ENCODE peak calls at places on chromosomes 4 and X, in four cellular contexts. P is K562, D is GM12878, T is HepG2. I is an unnamed sample.

GRCh38 chrX:13647709-13648212 is 5.2 kb upstream of the TCEANC start:
- DNase-seq in P (peak), D (no peak), T (peak), I (peak)

GRCh38 chrX:72016881-72017783 is 106.5 kb downstream of the NHSL2 start:
- DNase-seq in D (no peak), T (no peak), P (no peak), I (no peak)

GRCh38 chr4:168475745-168476144 is 4.5 kb downstream of the DDX60L start:
- DNase-seq in P (no peak), D (no peak), T (no peak), I (no peak)

GRCh38 chr4:8132947-8133705 is 25.5 kb downstream of the ABLIM2 start:
- DNase-seq in T (no peak), D (no peak), P (no peak), I (no peak)

GRCh38 chrX:13120017-13120416 is 75.6 kb upstream of the FAM9C start:
- DNase-seq in D (no peak), P (no peak), T (peak), I (no peak)

GRCh38 chr4:175971393-175972179 is 94.1 kb upstream of the WDR17 start:
- DNase-seq in D (no peak), P (no peak), T (no peak), I (no peak)

GRCh38 chr4:129926936-129927335 is 831.0 kb downstream of the C4orf33 start:
- DNase-seq in P (no peak), D (no peak), T (no peak), I (no peak)

GRCh38 chrX:144566592-144566991 is 680.7 kb upstream of the SPANXN1 start:
- DNase-seq in D (no peak), P (no peak), T (no peak), I (peak)

GRCh38 chr4:20592666-20593065 is 107.6 kb upstream of the PACRGL start:
- DNase-seq in P (no peak), T (no peak), D (no peak), I (no peak)

GRCh38 chr4:179797718-179798117 is 2355.5 kb upstream of the AGA start:
- DNase-seq in P (no peak), D (no peak), T (peak), I (no peak)

GRCh38 chrX:96386981-96387380 is 297.7 kb upstream of the DIAPH2 start:
- DNase-seq in D (no peak), P (no peak), T (no peak), I (no peak)

GRCh38 chr4:53436251-53436650 is 58.8 kb downstream of the FIP1L1 start:
- DNase-seq in P (no peak), D (no peak), T (no peak), I (no peak)

GRCh38 chrX:109793191-109793590 is 60.1 kb upstream of the ACSL4 start:
- DNase-seq in T (no peak), D (no peak), P (no peak), I (no peak)

GRCh38 chr4:62917649-62918048 is 1491.6 kb downstream of the TECRL start:
- DNase-seq in T (no peak), D (no peak), P (no peak), I (no peak)

GRCh38 chr4:117481742-117482141 is 396.4 kb upstream of the TRAM1L1 start:
- DNase-seq in D (no peak), T (no peak), P (no peak), I (no peak)

GRCh38 chr4:17894421-17894820 is 83.6 kb downstream of the NCAPG start:
- DNase-seq in T (no peak), P (no peak), D (no peak), I (no peak)

GRCh38 chr4:45370370-45370769 is 644.0 kb upstream of the GNPDA2 start:
- DNase-seq in D (no peak), P (no peak), T (no peak), I (no peak)

GRCh38 chr4:116122131-116122530 is 963.2 kb downstream of the TRAM1L1 start:
- DNase-seq in P (no peak), T (no peak), D (no peak), I (no peak)

GRCh38 chr4:165580379-165580905 is 201.6 kb downstream of the CPE start:
- DNase-seq in T (no peak), D (no peak), P (no peak), I (peak)

GRCh38 chrX:34903316-34903715 is 39.3 kb upstream of the FAM47B start:
- DNase-seq in D (no peak), P (no peak), T (no peak), I (no peak)

GRCh38 chrX:39133971-39134370 is 332.7 kb downstream of the MID1IP1 start:
- DNase-seq in P (no peak), D (no peak), T (no peak), I (no peak)

DNA sequence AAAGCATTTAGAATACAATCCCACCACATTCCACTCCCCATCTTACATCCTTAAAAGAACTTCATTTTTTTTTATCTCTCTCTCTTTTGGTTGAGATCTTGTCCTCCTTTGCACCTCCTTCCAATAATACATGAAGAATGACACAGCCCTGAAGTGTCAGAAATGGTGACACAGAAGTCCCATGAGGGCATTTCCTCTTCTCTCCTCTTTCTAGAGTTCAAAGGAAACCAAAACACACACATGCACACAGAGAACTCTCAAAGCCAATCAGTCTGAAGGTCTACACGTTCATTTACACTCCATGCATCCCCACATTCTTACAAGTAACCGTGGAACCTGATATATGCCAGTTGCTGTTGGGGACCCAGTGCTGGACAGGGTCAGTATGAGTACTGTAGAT is 450.7 kb downstream of the HNRNPD start:
- DNase-seq in D (no peak), T (no peak), P (no peak), I (no peak)
- TF ChIP-seq BHLHE40 in D (no peak), T (no peak), P (no peak), I (no peak)

DNA sequence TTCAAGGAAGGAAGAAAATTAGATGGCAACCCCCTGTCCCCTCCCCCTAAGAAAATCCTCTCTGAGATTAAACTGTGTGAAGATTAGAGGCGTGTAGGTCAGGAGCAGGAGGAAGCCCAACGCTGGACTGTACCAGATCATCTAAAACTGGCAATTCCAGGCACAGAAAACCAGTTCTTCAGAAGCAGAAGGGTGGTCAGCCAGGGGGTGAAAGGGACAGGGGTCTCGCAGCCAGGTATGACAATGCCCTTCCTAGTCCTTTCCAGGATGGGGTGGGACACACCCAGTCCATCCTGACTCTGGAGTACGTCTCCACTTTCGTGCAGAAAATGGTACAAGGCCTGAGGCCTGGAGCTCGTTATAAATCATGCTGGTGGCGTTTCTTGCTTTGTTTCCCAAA is 3.3 kb upstream of the RHOH start:
- DNase-seq in D (no peak), T (no peak), P (no peak), I (no peak)
- TF ChIP-seq TARDBP in D (no peak), T (no peak), P (no peak), I (no peak)

DNA sequence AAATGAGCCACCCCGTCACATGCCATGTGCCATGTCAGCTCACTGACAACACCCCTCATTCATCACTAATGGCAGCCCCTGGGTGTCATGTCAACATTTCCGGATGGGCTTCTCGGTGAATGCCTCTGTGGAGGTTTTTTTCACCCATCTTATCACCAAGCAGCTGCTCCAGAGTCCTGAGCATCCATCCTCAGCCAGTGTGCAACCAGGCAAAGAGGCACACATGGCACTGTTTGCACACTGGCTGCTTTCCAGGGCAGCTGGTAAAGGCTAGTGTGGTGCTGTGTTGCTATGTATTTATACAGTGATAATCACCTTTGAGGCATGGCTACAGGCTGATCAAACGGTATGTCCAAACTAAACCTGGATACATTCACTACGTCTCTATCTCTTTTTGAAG is 94.5 kb upstream of the INPP4B start:
- DNase-seq in T (no peak), P (no peak), D (no peak), I (no peak)
- TF ChIP-seq SP1 in T (no peak), P (no peak), D (no peak), I (no peak)

GRCh38 chr4:153120235-153120634 is 84.0 kb upstream of the TRIM2 start:
- DNase-seq in P (no peak), T (no peak), D (no peak), I (no peak)
- TF ChIP-seq BHLHE40 in P (no peak), T (no peak), D (no peak), I (no peak)

GRCh38 chrX:56920338-56920997 is 74.9 kb downstream of the SPIN3 start:
- DNase-seq in T (no peak), P (no peak), D (no peak), I (no peak)
- TF ChIP-seq TARDBP in T (no peak), P (no peak), D (no peak), I (no peak)

I was measured in HEK293T.